ENCODE peak calls at places on chromosomes 7 and 10, in ten cellular contexts. C is heart left ventricle, B is H54, D is gastrocnemius medialis, F is A549, W is prostate gland, U is uterus, Y is GM12891, J is endothelial cell of umbilical vein, L is IMR-90. E is an unnamed sample.

GRCh38 chr7:30634193-30634626 is 39.5 kb downstream of the GARS1 start:
- DNase-seq in W (no peak), B (no peak), C (no peak), D (no peak), L (no peak), J (no peak), U (no peak), F (no peak), Y (no peak), E (no peak)

GRCh38 chr7:149490083-149490482 is 7.5 kb downstream of the ZNF746 start:
- DNase-seq in Y (no peak), B (no peak), U (no peak), W (no peak), C (no peak), L (no peak), J (no peak), D (no peak), F (no peak), E (no peak)

GRCh38 chr10:104424719-104425118 is 71.1 kb downstream of the CFAP58 start:
- DNase-seq in Y (no peak), D (no peak), W (no peak), F (no peak), J (no peak), U (no peak), C (no peak), L (peak; percentile 1), B (no peak), E (no peak)

GRCh38 chr10:121113906-121114305 is 262.7 kb downstream of the WDR11 start:
- DNase-seq in W (no peak), U (no peak), F (no peak), L (no peak), B (no peak), D (no peak), C (no peak), J (no peak), Y (no peak), E (no peak)

GRCh38 chr7:133274265-133274664 is 21.4 kb downstream of the EXOC4 start:
- DNase-seq in L (no peak), Y (no peak), W (no peak), J (no peak), B (no peak), C (no peak), U (no peak), D (no peak), F (no peak), E (no peak)

GRCh38 chr10:76444034-76444800 is 1012.8 kb downstream of the LRMDA start:
- DNase-seq in J (no peak), F (no peak), U (no peak), Y (no peak), B (no peak), L (peak; percentile 13), C (peak; percentile 15), W (no peak), D (peak; percentile 73), E (no peak)

GRCh38 chr10:122298206-122298597 is 27.1 kb downstream of the BTBD16 start:
- DNase-seq in W (no peak), B (no peak), F (no peak), J (no peak), U (no peak), C (no peak), D (no peak), L (no peak), Y (no peak), E (no peak)

GRCh38 chr7:37193087-37193774 is 255.4 kb downstream of the ELMO1 start:
- DNase-seq in L (no peak), Y (no peak), C (peak; percentile 34), J (peak; percentile 56), W (no peak), F (no peak), U (no peak), B (peak; percentile 86), D (no peak), E (no peak)

GRCh38 chr7:74674166-74674565 is 16.6 kb downstream of the GTF2I start:
- DNase-seq in Y (no peak), B (no peak), W (no peak), L (no peak), F (no peak), C (no peak), U (no peak), J (no peak), D (no peak), E (no peak)

GRCh38 chr7:24932815-24933214 is 47.2 kb downstream of the OSBPL3 start:
- DNase-seq in D (no peak), U (no peak), C (no peak), J (no peak), W (no peak), L (no peak), F (no peak), Y (no peak), B (no peak), E (no peak)

GRCh38 chr7:120554960-120555571 is 282.1 kb downstream of the KCND2 start:
- DNase-seq in U (peak; percentile 24), D (no peak), Y (no peak), W (no peak), F (peak; percentile 7), L (peak; percentile 47), B (peak; percentile 4), C (peak; percentile 11), J (peak; percentile 60), E (peak; percentile 52)

GRCh38 chr10:77949167-77949566 is 22.6 kb upstream of the DLG5 start:
- DNase-seq in W (peak; percentile 59), C (no peak), B (peak; percentile 86), D (peak; percentile 87), F (peak; percentile 47), L (peak; percentile 70), Y (no peak), J (peak; percentile 18), U (peak; percentile 31), E (no peak)

GRCh38 chr10:73950569-73950968 is 39.6 kb downstream of the PLAU start:
- DNase-seq in W (no peak), J (no peak), B (no peak), D (no peak), Y (no peak), L (no peak), U (no peak), F (no peak), C (peak; percentile 34), E (no peak)

GRCh38 chr10:50224330-50224952 is 26.9 kb downstream of the ASAH2 start:
- DNase-seq in W (peak; percentile 25), L (peak; percentile 74), B (peak; percentile 9), C (peak; percentile 6), F (peak; percentile 27), Y (peak; percentile 13), J (peak; percentile 55), U (no peak), D (no peak), E (peak; percentile 66)

GRCh38 chr10:817371-817770 is 114.1 kb downstream of the LARP4B start:
- DNase-seq in F (no peak), Y (no peak), C (no peak), D (no peak), L (no peak), J (no peak), W (no peak), B (no peak), U (no peak), E (no peak)

GRCh38 chr10:28551086-28551485 is 18.2 kb downstream of the WAC start:
- DNase-seq in U (no peak), W (no peak), L (no peak), Y (no peak), D (no peak), C (no peak), F (no peak), B (no peak), J (peak; percentile 62), E (no peak)

GRCh38 chr7:105985250-105985649 is 22.2 kb downstream of the CDHR3 start:
- DNase-seq in B (no peak), F (no peak), C (no peak), D (no peak), J (no peak), U (no peak), W (no peak), L (no peak), Y (no peak), E (no peak)

GRCh38 chr7:44071726-44072363 is 6.5 kb upstream of the PGAM2 start:
- DNase-seq in B (no peak), U (no peak), W (no peak), F (no peak), L (no peak), Y (no peak), J (no peak), D (no peak), C (no peak), E (no peak)
- TF ChIP-seq POLR2A in B (no peak), U (no peak), W (no peak), F (no peak), L (no peak), Y (no peak), J (no peak), D (no peak), C (no peak), E (no peak)

DNA sequence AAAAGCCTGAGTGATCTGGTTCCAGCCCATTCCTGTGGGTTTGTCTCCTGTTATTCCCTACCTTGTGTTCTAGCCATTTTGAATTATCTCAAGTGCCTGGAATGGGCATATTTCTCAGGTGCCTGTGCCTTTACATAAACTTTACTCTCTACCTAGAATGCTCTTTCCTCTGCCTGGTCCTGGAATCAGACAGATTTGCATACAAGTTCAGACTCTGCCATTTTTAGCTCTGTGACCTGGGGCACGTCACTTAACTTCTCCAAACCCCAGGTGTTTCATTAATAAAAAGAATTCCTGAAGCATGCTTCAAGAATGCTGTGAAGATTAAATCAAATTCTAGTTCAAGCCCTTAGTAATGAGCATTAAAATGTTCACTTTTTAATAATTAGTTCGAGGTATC is 7.8 kb downstream of the DCLRE1A start:
- DNase-seq in Y (no peak), D (no peak), L (no peak), F (no peak), C (no peak), W (no peak), U (no peak), J (no peak), B (no peak), E (no peak)
- TF ChIP-seq POLR2A in Y (no peak), D (no peak), L (no peak), F (no peak), C (no peak), W (no peak), U (no peak), J (no peak), B (no peak), E (no peak)

GRCh38 chr7:130276796-130277762 is 10.4 kb downstream of the CPA2 start:
- DNase-seq in C (no peak), L (peak; percentile 78), B (no peak), F (no peak), J (no peak), Y (no peak), D (no peak), U (no peak), W (no peak), E (no peak)
- TF ChIP-seq POLR2A in C (no peak), L (no peak), B (no peak), F (no peak), J (no peak), Y (no peak), D (no peak), U (no peak), W (no peak), E (no peak)

GRCh38 chr10:75281980-75282379 is 46.2 kb upstream of the COMTD1 start:
- DNase-seq in Y (no peak), F (no peak), W (no peak), U (peak; percentile 4), J (no peak), B (no peak), D (no peak), L (no peak), C (no peak), E (no peak)

GRCh38 chr10:75272896-75273295 is 37.1 kb upstream of the COMTD1 start:
- DNase-seq in U (no peak), Y (no peak), B (no peak), D (no peak), F (no peak), W (no peak), J (no peak), C (no peak), L (no peak), E (no peak)

GRCh38 chr10:75276029-75276872 is 40.5 kb upstream of the COMTD1 start:
- DNase-seq in C (no peak), D (no peak), U (no peak), F (no peak), Y (no peak), J (no peak), L (no peak), B (no peak), W (no peak), E (no peak)
- TF ChIP-seq POLR2A in C (no peak), D (no peak), U (no peak), F (no peak), Y (no peak), J (no peak), L (no peak), B (no peak), W (no peak), E (no peak)